ENCODE peak calls at places on chromosomes 2 and 18, in ten cellular contexts. W, I, Y, D, R, F, A, Q, N and C are unnamed samples.
A peak's percentile ranks its signal among the peaks of the same experiment; 100 is the strongest.

GRCh38 chr18:55641501-55641900 is 53.5 kb upstream of the TCF4 start:
- DNase-seq in F (no peak), R (no peak), I (no peak), A (no peak), Y (no peak), N (peak; percentile 61), Q (peak; percentile 71), W (peak; percentile 40), D (no peak), C (no peak)

GRCh38 chr2:237980751-237981150 is 13.9 kb downstream of the UBE2F start:
- DNase-seq in W (no peak), R (no peak), D (no peak), Y (no peak), F (no peak), Q (no peak), I (no peak), N (no peak), A (no peak), C (no peak)

GRCh38 chr2:160608525-160609085 is 115.0 kb upstream of the RBMS1 start:
- DNase-seq in D (no peak), R (no peak), I (no peak), Q (no peak), Y (no peak), W (no peak), F (no peak), A (no peak), N (peak; percentile 60), C (no peak)

GRCh38 chr18:74725690-74726089 is 128.0 kb downstream of the ZNF407 start:
- DNase-seq in Y (no peak), F (no peak), A (no peak), N (no peak), I (no peak), W (no peak), R (no peak), Q (no peak), D (no peak), C (no peak)

GRCh38 chr2:6986251-6986893 is 69.2 kb downstream of the RNF144A start:
- DNase-seq in Y (no peak), R (no peak), F (no peak), Q (no peak), D (no peak), N (no peak), A (no peak), W (no peak), I (peak; percentile 12), C (peak; percentile 70)

GRCh38 chr2:10620481-10620880 is 69.3 kb downstream of the NOL10 start:
- DNase-seq in F (no peak), D (no peak), A (no peak), I (peak; percentile 26), R (no peak), Y (peak; percentile 59), N (peak; percentile 82), W (peak; percentile 94), Q (peak; percentile 71), C (peak; percentile 68)

GRCh38 chr2:10494351-10495066 is 46.4 kb upstream of the ODC1 start:
- DNase-seq in D (no peak), R (no peak), Q (no peak), I (no peak), W (no peak), Y (no peak), N (no peak), F (no peak), A (no peak), C (no peak)

GRCh38 chr2:17573085-17573805 is 32.7 kb downstream of the VSNL1 start:
- DNase-seq in Q (peak; percentile 60), F (no peak), D (no peak), A (no peak), N (no peak), W (no peak), I (no peak), Y (no peak), R (no peak), C (peak; percentile 68)

GRCh38 chr2:60819155-60819862 is 62.1 kb upstream of the REL start:
- DNase-seq in I (no peak), W (no peak), D (no peak), Y (no peak), N (no peak), R (no peak), Q (no peak), A (no peak), F (no peak), C (no peak)

GRCh38 chr18:68803371-68803770 is 5.5 kb downstream of the CCDC102B start:
- DNase-seq in A (peak; percentile 46), D (peak; percentile 42), Y (peak; percentile 80), F (peak; percentile 8), N (peak; percentile 96), Q (peak; percentile 98), I (no peak), W (peak; percentile 95), R (no peak), C (no peak)

GRCh38 chr2:108987111-108987510 is 1.9 kb downstream of the EDAR start:
- DNase-seq in A (no peak), I (no peak), Y (no peak), D (no peak), W (no peak), N (no peak), Q (no peak), F (no peak), R (no peak), C (no peak)

GRCh38 chr2:227366861-227367800 is 12.0 kb downstream of the TM4SF20 start:
- DNase-seq in Q (peak; percentile 90), R (no peak), D (no peak), N (peak; percentile 92), Y (peak; percentile 82), F (no peak), W (peak; percentile 84), A (no peak), I (peak; percentile 81), C (peak; percentile 37)

GRCh38 chr2:160247295-160247694 is 47.2 kb upstream of the ITGB6 start:
- DNase-seq in I (no peak), R (no peak), Y (no peak), A (no peak), F (no peak), Q (no peak), D (no peak), W (no peak), N (no peak), C (no peak)

GRCh38 chr2:10847008-10847407 is 34.4 kb upstream of the PDIA6 start:
- DNase-seq in N (no peak), D (no peak), W (no peak), R (no peak), F (peak; percentile 85), Y (no peak), I (no peak), Q (no peak), A (no peak), C (no peak)

GRCh38 chr2:135931776-135932438 is 53.5 kb downstream of the DARS1 start:
- DNase-seq in A (no peak), I (no peak), F (no peak), Y (no peak), D (no peak), N (no peak), R (no peak), W (no peak), Q (no peak), C (no peak)

DNA sequence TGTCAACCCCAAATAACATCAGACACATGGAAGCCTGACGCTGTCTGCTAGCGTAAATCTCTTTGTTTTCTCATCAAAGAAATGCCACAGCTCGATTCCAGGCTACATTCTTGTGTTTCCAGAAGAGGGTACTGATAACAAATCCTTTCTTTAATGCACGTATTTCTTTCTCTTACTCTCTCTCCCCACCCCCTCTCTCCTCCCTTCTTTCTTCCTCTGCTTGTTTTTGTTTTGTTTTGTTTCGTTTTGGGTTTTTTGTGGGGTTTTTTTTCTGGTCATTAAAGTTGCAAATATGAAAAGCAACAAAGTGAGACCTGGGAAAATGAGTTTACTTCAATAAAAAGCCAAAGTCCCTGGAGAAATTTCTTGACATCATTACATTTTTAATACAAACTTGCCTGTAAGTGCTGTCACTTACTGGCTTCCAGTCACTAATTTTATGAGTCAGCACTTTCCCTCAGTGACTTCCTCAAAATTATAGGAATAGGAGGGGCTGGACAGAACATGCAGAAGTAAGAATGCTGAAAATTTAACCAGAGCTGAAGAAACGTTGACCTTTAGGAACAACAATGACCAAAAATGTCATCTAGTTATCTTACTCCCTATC is 106.7 kb upstream of the NABP1 start:
- DNase-seq in Y (peak; percentile 33), Q (peak; percentile 80), R (no peak), A (no peak), N (peak; percentile 79), I (peak; percentile 80), F (no peak), W (peak; percentile 75), D (no peak), C (peak; percentile 48)
- TF ChIP-seq CTCF in Y (peak; percentile 62), Q (peak; percentile 45), R (no peak), A (no peak), N (peak; percentile 70), I (peak; percentile 83), F (no peak), W (peak; percentile 64), D (peak; percentile 35), C (peak; percentile 30)

GRCh38 chr2:42510191-42510929 is 16.6 kb upstream of the KCNG3 start:
- DNase-seq in Q (no peak), Y (no peak), I (no peak), D (peak; percentile 27), N (no peak), W (no peak), F (no peak), A (no peak), R (no peak), C (no peak)
- H3K4me3 ChIP-seq in Q (no peak overlapping the region), Y (no peak overlapping the region), I (no peak overlapping the region), D (no peak overlapping the region), N (no peak overlapping the region), W (no peak overlapping the region), F (no peak overlapping the region), A (no peak overlapping the region), R (no peak overlapping the region), C (no peak overlapping the region)

GRCh38 chr2:14427982-14428567 is 204.4 kb upstream of the LRATD1 start:
- DNase-seq in A (no peak), W (peak; percentile 53), I (peak; percentile 60), Q (peak; percentile 83), N (peak; percentile 89), Y (peak; percentile 20), R (no peak), D (no peak), F (no peak), C (peak; percentile 64)
- TF ChIP-seq CTCF in A (peak; percentile 36), W (peak; percentile 44), I (peak; percentile 69), Q (peak; percentile 29), N (peak; percentile 56), Y (peak; percentile 29), R (no peak), D (peak; percentile 16), F (no peak), C (peak; percentile 53)

DNA sequence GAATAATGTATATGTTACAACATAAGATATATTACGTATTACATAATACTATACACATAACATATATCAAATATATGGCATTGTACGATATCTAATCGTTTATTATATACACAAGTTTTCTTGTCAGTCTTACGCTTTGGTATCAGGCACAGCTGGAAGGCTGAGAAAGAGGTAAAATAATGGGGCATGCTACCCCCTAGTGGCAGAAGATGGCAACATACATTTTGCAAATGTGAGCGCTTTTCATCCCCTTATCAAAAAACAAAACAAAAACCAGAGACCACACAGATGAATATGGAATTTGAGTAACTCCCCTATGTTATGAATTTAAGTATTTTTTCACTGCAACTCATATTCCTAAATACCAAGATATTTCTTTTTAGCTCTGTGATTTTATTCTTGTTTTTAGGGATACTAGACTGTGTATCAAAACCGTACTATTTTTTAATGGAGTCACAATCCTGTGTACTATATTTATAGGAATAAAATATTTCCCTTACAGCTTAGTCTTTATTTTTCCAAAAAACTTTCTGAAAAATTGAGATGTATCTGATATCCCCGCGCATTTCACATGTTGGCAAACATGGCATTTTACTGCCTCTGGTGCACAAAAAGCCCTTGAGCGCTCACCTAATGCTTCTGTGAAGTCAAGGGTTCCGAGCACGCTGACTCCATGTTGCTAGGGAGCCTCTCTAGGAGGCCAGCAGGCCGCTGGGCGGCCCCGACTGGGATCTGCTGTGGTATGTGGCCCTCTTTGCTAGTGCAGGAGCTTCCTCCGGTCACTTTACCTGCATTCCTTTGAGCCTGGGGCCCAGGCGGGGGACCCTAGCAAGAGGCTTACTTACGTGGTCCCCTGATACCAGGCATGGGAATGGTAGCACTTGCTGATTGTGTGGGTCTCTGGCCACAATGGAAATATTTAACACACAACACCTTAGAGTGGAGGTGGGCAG is 62.5 kb downstream of the SLC4A3 start:
- DNase-seq in D (peak; percentile 56), R (no peak), Y (peak; percentile 45), W (peak; percentile 74), I (peak; percentile 79), Q (peak; percentile 76), A (no peak), F (no peak), N (peak; percentile 75), C (peak; percentile 56)
- H3K4me3 ChIP-seq in D (no peak overlapping the region), R (no peak overlapping the region), Y (no peak overlapping the region), W (no peak overlapping the region), I (no peak overlapping the region), Q (no peak overlapping the region), A (no peak overlapping the region), F (no peak overlapping the region), N (no peak overlapping the region), C (no peak overlapping the region)